ENCODE peak calls at places on chromosomes 16 and 17, in nine cellular contexts. Z is CD4-positive, CD25-positive, alpha-beta regulatory T cell; P is amniotic stem cell; Y is NCI-H82; S is cardiac muscle cell; O is activated naive CD8-positive, alpha-beta T cell treated with anti-CD3 and anti-CD28 coated beads, Interleukin-2, amount 50 U/mL, for 24 hours; W is skeletal muscle cell; H is ELF-1; D is ureter. F is an unnamed sample.

GRCh38 chr17:67836205-67836987 is 11.1 kb downstream of the BPTF start:
- DNase-seq in Z (no peak), P (no peak), Y (no peak), S (peak; percentile 21), O (no peak), W (peak; percentile 14), H (no peak), D (no peak), F (no peak)

GRCh38 chr17:7712111-7712771 is 5.3 kb upstream of the DNAH2 start:
- DNase-seq in Z (no peak), P (no peak), Y (peak; percentile 61), S (no peak), O (no peak), W (no peak), H (peak; percentile 52), D (no peak), F (no peak)

GRCh38 chr16:11296706-11297491 is 15.8 kb upstream of the PRM1 start:
- DNase-seq in Z (no peak), P (no peak), Y (no peak), S (no peak), O (no peak), W (no peak), H (no peak), D (no peak), F (no peak)

GRCh38 chr17:63480192-63480784 is 3.4 kb downstream of the ACE start:
- DNase-seq in Z (no peak), P (no peak), Y (no peak), S (no peak), O (no peak), W (no peak), H (no peak), D (no peak), F (no peak)

GRCh38 chr17:69492410-69493071 is 78.0 kb downstream of the MAP2K6 start:
- DNase-seq in Z (no peak), P (peak; percentile 83), Y (no peak), S (peak; percentile 43), O (no peak), W (peak; percentile 52), H (peak; percentile 78), D (no peak), F (no peak)

GRCh38 chr17:68085751-68086445 is 50.4 kb downstream of the KPNA2 start:
- DNase-seq in Z (no peak), P (no peak), Y (peak; percentile 8), S (no peak), O (no peak), W (no peak), H (peak; percentile 15), D (no peak), F (peak; percentile 15)

GRCh38 chr16:3305109-3306068 is at the start of the genes TIGD7 and ZNF75A:
- DNase-seq in Z (peak; percentile 82), P (peak; percentile 68), Y (peak; percentile 94), S (peak; percentile 94), O (peak; percentile 83), W (peak; percentile 68), H (peak; percentile 97), D (peak; percentile 86), F (peak; percentile 80)

GRCh38 chr16:4660454-4661007 is 32.8 kb upstream of the NUDT16L1 start:
- DNase-seq in Z (no peak), P (peak; percentile 14), Y (no peak), S (peak; percentile 64), O (peak; percentile 84), W (peak; percentile 30), H (no peak), D (no peak), F (peak; percentile 75)

GRCh38 chr17:386145-386876 is 33.7 kb upstream of the RPH3AL start:
- DNase-seq in Z (peak; percentile 48), P (no peak), Y (peak; percentile 67), S (peak; percentile 48), O (peak; percentile 82), W (no peak), H (peak; percentile 69), D (peak; percentile 86), F (peak; percentile 64)

GRCh38 chr16:55471448-55472097 is 7.4 kb upstream of the MMP2 start:
- DNase-seq in Z (no peak), P (peak; percentile 72), Y (no peak), S (peak; percentile 81), O (no peak), W (peak; percentile 57), H (no peak), D (no peak), F (no peak)

GRCh38 chr16:72241930-72242329 is 70.0 kb upstream of the PMFBP1 start:
- DNase-seq in Z (no peak), P (peak; percentile 46), Y (peak; percentile 57), S (peak; percentile 72), O (no peak), W (no peak), H (peak; percentile 27), D (no peak), F (no peak)

GRCh38 chr17:16911141-16911937 is 60.6 kb downstream of the TNFRSF13B start:
- DNase-seq in Z (no peak), P (no peak), Y (no peak), S (peak; percentile 19), O (no peak), W (no peak), H (no peak), D (no peak), F (peak; percentile 15)

GRCh38 chr16:89142474-89143197 is 28.9 kb upstream of the CDH15 start:
- DNase-seq in Z (no peak), P (no peak), Y (no peak), S (no peak), O (no peak), W (no peak), H (no peak), D (no peak), F (no peak)

GRCh38 chr17:953767-954166 is 25.8 kb downstream of the NXN start:
- DNase-seq in Z (no peak), P (no peak), Y (no peak), S (no peak), O (no peak), W (no peak), H (no peak), D (no peak), F (no peak)

GRCh38 chr17:18042969-18043368 is 3.8 kb downstream of the GID4 start:
- DNase-seq in Z (no peak), P (no peak), Y (peak; percentile 39), S (no peak), O (no peak), W (no peak), H (no peak), D (no peak), F (no peak)

GRCh38 chr17:19717031-19717360 is 612 bp upstream of the SLC47A2 start:
- DNase-seq in Z (no peak), P (no peak), Y (no peak), S (no peak), O (no peak), W (no peak), H (no peak), D (no peak), F (no peak)

GRCh38 chr16:85659805-85660511 is 28.8 kb downstream of the GINS2 start:
- DNase-seq in Z (peak; percentile 37), P (peak; percentile 4), Y (peak; percentile 80), S (peak; percentile 64), O (peak; percentile 78), W (no peak), H (peak; percentile 92), D (peak; percentile 73), F (peak; percentile 55)

GRCh38 chr16:78184554-78185183 is 85.2 kb downstream of the WWOX start:
- DNase-seq in Z (no peak), P (no peak), Y (no peak), S (no peak), O (no peak), W (no peak), H (no peak), D (no peak), F (no peak)

GRCh38 chr17:17183744-17184143 is 22.4 kb downstream of the PLD6 start:
- DNase-seq in Z (no peak), P (no peak), Y (no peak), S (no peak), O (no peak), W (no peak), H (no peak), D (no peak), F (no peak)

GRCh38 chr17:35175638-35176415 is 18.4 kb downstream of the SLC35G3 start:
- DNase-seq in Z (no peak), P (no peak), Y (no peak), S (no peak), O (no peak), W (no peak), H (no peak), D (no peak), F (no peak)

GRCh38 chr16:51402239-51402638 is 251.2 kb upstream of the SALL1 start:
- DNase-seq in Z (no peak), P (no peak), Y (no peak), S (no peak), O (no peak), W (no peak), H (no peak), D (no peak), F (no peak)

GRCh38 chr17:49193513-49194296 is 16.7 kb downstream of the GNGT2 start:
- DNase-seq in Z (peak; percentile 14), P (peak; percentile 19), Y (peak; percentile 95), S (peak; percentile 76), O (peak; percentile 35), W (peak; percentile 36), H (peak; percentile 65), D (peak; percentile 62), F (no peak)

GRCh38 chr16:67207857-67208524 is 9.1 kb downstream of the ELMO3 start:
- DNase-seq in Z (no peak), P (no peak), Y (no peak), S (no peak), O (no peak), W (no peak), H (peak; percentile 39), D (no peak), F (no peak)

GRCh38 chr17:60720763-60721531 is 43.3 kb downstream of the BCAS3 start:
- DNase-seq in Z (peak; percentile 8), P (peak; percentile 58), Y (peak; percentile 76), S (peak; percentile 82), O (peak; percentile 25), W (peak; percentile 13), H (peak; percentile 28), D (peak; percentile 52), F (no peak)

GRCh38 chr17:78726471-78727010 is 55.5 kb downstream of the CYTH1 start:
- DNase-seq in Z (no peak), P (no peak), Y (no peak), S (no peak), O (no peak), W (no peak), H (no peak), D (no peak), F (no peak)

GRCh38 chr16:50388491-50388890 is 19.7 kb upstream of the BRD7 start:
- DNase-seq in Z (no peak), P (no peak), Y (no peak), S (no peak), O (no peak), W (no peak), H (no peak), D (no peak), F (no peak)

GRCh38 chr17:55089955-55090573 is 121.5 kb downstream of the STXBP4 start:
- DNase-seq in Z (peak; percentile 33), P (no peak), Y (no peak), S (peak; percentile 26), O (peak; percentile 13), W (no peak), H (peak; percentile 17), D (no peak), F (no peak)

GRCh38 chr17:80790021-80790765 is 201.4 kb upstream of the CHMP6 start:
- DNase-seq in Z (no peak), P (no peak), Y (no peak), S (no peak), O (peak; percentile 34), W (no peak), H (no peak), D (no peak), F (peak; percentile 56)

GRCh38 chr17:4049546-4049945 is 85.3 kb upstream of the ATP2A3 start:
- DNase-seq in Z (no peak), P (no peak), Y (no peak), S (no peak), O (no peak), W (no peak), H (no peak), D (no peak), F (no peak)

GRCh38 chr17:47692895-47693666 is 880 bp upstream of the TBKBP1 start:
- DNase-seq in Z (no peak), P (no peak), Y (peak; percentile 76), S (no peak), O (no peak), W (no peak), H (peak; percentile 26), D (no peak), F (no peak)

GRCh38 chr16:67718668-67719047 is 458 bp downstream of the GFOD2 start:
- DNase-seq in Z (no peak), P (no peak), Y (peak; percentile 51), S (no peak), O (peak; percentile 7), W (no peak), H (peak; percentile 47), D (no peak), F (no peak)

F was measured in naive thymus-derived CD4-positive, alpha-beta T cell.